ENCODE peak calls at places on chromosomes 2 and 18, in ten cellular contexts. One of them, this sample, is unnamed.
A peak's percentile ranks its signal among the peaks of the same experiment; 100 is the strongest.

GRCh38 chr18:23250893-23251656 is 115.8 kb downstream of the CABLES1 start:
- DNase-seq in prostate gland: no peak
- DNase-seq in HCT116: no peak
- DNase-seq in spleen: no peak
- DNase-seq in fibroblast of lung: peak; percentile 83
- DNase-seq in psoas muscle: no peak
- DNase-seq in CD8-positive, alpha-beta memory T cell: no peak
- DNase-seq in effector memory CD4-positive, alpha-beta T cell: no peak
- DNase-seq in heart left ventricle: peak; percentile 67
- DNase-seq in ovary: no peak
- DNase-seq in this sample: no peak

GRCh38 chr2:15677141-15677911 is 85.7 kb downstream of the DDX1 start:
- DNase-seq in ovary: peak; percentile 76
- DNase-seq in CD8-positive, alpha-beta memory T cell: no peak
- DNase-seq in prostate gland: no peak
- DNase-seq in effector memory CD4-positive, alpha-beta T cell: no peak
- DNase-seq in fibroblast of lung: no peak
- DNase-seq in psoas muscle: no peak
- DNase-seq in HCT116: no peak
- DNase-seq in spleen: no peak
- DNase-seq in heart left ventricle: no peak
- DNase-seq in this sample: no peak

GRCh38 chr2:177939211-177939610 is 133.4 kb downstream of the PDE11A start:
- DNase-seq in fibroblast of lung: no peak
- DNase-seq in prostate gland: no peak
- DNase-seq in heart left ventricle: no peak
- DNase-seq in effector memory CD4-positive, alpha-beta T cell: no peak
- DNase-seq in spleen: no peak
- DNase-seq in CD8-positive, alpha-beta memory T cell: no peak
- DNase-seq in ovary: no peak
- DNase-seq in psoas muscle: no peak
- DNase-seq in HCT116: no peak
- DNase-seq in this sample: no peak

GRCh38 chr18:3447035-3447894 is 2.7 kb upstream of the TGIF1 start:
- DNase-seq in prostate gland: no peak
- DNase-seq in fibroblast of lung: peak; percentile 79
- DNase-seq in heart left ventricle: no peak
- DNase-seq in ovary: peak; percentile 81
- DNase-seq in CD8-positive, alpha-beta memory T cell: no peak
- DNase-seq in HCT116: no peak
- DNase-seq in psoas muscle: peak; percentile 63
- DNase-seq in effector memory CD4-positive, alpha-beta T cell: no peak
- DNase-seq in spleen: peak; percentile 83
- DNase-seq in this sample: no peak

GRCh38 chr2:181430406-181431199 is 26.6 kb upstream of the ITGA4 start:
- DNase-seq in prostate gland: no peak
- DNase-seq in HCT116: no peak
- DNase-seq in CD8-positive, alpha-beta memory T cell: peak; percentile 45
- DNase-seq in effector memory CD4-positive, alpha-beta T cell: no peak
- DNase-seq in ovary: no peak
- DNase-seq in heart left ventricle: no peak
- DNase-seq in fibroblast of lung: peak; percentile 13
- DNase-seq in psoas muscle: no peak
- DNase-seq in spleen: no peak
- DNase-seq in this sample: no peak

GRCh38 chr2:8740136-8740535 is 58.3 kb downstream of the ID2 start:
- DNase-seq in prostate gland: no peak
- DNase-seq in ovary: no peak
- DNase-seq in HCT116: no peak
- DNase-seq in spleen: no peak
- DNase-seq in effector memory CD4-positive, alpha-beta T cell: no peak
- DNase-seq in heart left ventricle: no peak
- DNase-seq in CD8-positive, alpha-beta memory T cell: no peak
- DNase-seq in fibroblast of lung: no peak
- DNase-seq in psoas muscle: no peak
- DNase-seq in this sample: no peak

GRCh38 chr2:95264626-95265025 is 9.6 kb upstream of the PROM2 start:
- DNase-seq in ovary: no peak
- DNase-seq in effector memory CD4-positive, alpha-beta T cell: no peak
- DNase-seq in HCT116: no peak
- DNase-seq in spleen: no peak
- DNase-seq in heart left ventricle: no peak
- DNase-seq in psoas muscle: no peak
- DNase-seq in prostate gland: no peak
- DNase-seq in CD8-positive, alpha-beta memory T cell: no peak
- DNase-seq in fibroblast of lung: peak; percentile 33
- DNase-seq in this sample: no peak

GRCh38 chr18:49584431-49584830 is 22.6 kb downstream of the LIPG start:
- DNase-seq in psoas muscle: no peak
- DNase-seq in spleen: no peak
- DNase-seq in fibroblast of lung: no peak
- DNase-seq in ovary: no peak
- DNase-seq in CD8-positive, alpha-beta memory T cell: no peak
- DNase-seq in prostate gland: no peak
- DNase-seq in effector memory CD4-positive, alpha-beta T cell: no peak
- DNase-seq in heart left ventricle: no peak
- DNase-seq in HCT116: no peak
- DNase-seq in this sample: no peak

GRCh38 chr18:9137168-9138066 is 836 bp downstream of the ANKRD12 start:
- DNase-seq in ovary: peak; percentile 81
- DNase-seq in effector memory CD4-positive, alpha-beta T cell: peak; percentile 66
- DNase-seq in CD8-positive, alpha-beta memory T cell: peak; percentile 76
- DNase-seq in spleen: peak; percentile 94
- DNase-seq in fibroblast of lung: peak; percentile 79
- DNase-seq in prostate gland: peak; percentile 52
- DNase-seq in HCT116: peak; percentile 22
- DNase-seq in psoas muscle: peak; percentile 84
- DNase-seq in heart left ventricle: peak; percentile 85
- DNase-seq in this sample: peak; percentile 83

GRCh38 chr18:13178976-13179375 is 39.6 kb upstream of the LDLRAD4 start:
- DNase-seq in psoas muscle: no peak
- DNase-seq in spleen: no peak
- DNase-seq in ovary: no peak
- DNase-seq in prostate gland: no peak
- DNase-seq in heart left ventricle: no peak
- DNase-seq in effector memory CD4-positive, alpha-beta T cell: no peak
- DNase-seq in fibroblast of lung: no peak
- DNase-seq in HCT116: no peak
- DNase-seq in CD8-positive, alpha-beta memory T cell: no peak
- DNase-seq in this sample: peak; percentile 11

GRCh38 chr2:30950339-30950738 is 143.1 kb upstream of the CAPN13 start:
- DNase-seq in HCT116: no peak
- DNase-seq in psoas muscle: no peak
- DNase-seq in CD8-positive, alpha-beta memory T cell: no peak
- DNase-seq in heart left ventricle: no peak
- DNase-seq in spleen: no peak
- DNase-seq in prostate gland: no peak
- DNase-seq in ovary: no peak
- DNase-seq in fibroblast of lung: no peak
- DNase-seq in effector memory CD4-positive, alpha-beta T cell: no peak
- DNase-seq in this sample: no peak

GRCh38 chr2:176812376-176812775 is 400.2 kb upstream of the HNRNPA3 start:
- DNase-seq in HCT116: no peak
- DNase-seq in effector memory CD4-positive, alpha-beta T cell: no peak
- DNase-seq in fibroblast of lung: no peak
- DNase-seq in spleen: no peak
- DNase-seq in ovary: no peak
- DNase-seq in psoas muscle: no peak
- DNase-seq in CD8-positive, alpha-beta memory T cell: no peak
- DNase-seq in prostate gland: no peak
- DNase-seq in heart left ventricle: no peak
- DNase-seq in this sample: no peak

GRCh38 chr2:216006164-216006663 is 7.1 kb downstream of the MREG start:
- DNase-seq in fibroblast of lung: no peak
- DNase-seq in prostate gland: peak; percentile 49
- DNase-seq in psoas muscle: no peak
- DNase-seq in HCT116: no peak
- DNase-seq in spleen: peak; percentile 79
- DNase-seq in ovary: no peak
- DNase-seq in CD8-positive, alpha-beta memory T cell: peak; percentile 17
- DNase-seq in heart left ventricle: no peak
- DNase-seq in effector memory CD4-positive, alpha-beta T cell: peak; percentile 22
- DNase-seq in this sample: no peak

GRCh38 chr2:71681626-71682025 is 228.3 kb downstream of the DYSF start:
- DNase-seq in ovary: no peak
- DNase-seq in fibroblast of lung: no peak
- DNase-seq in spleen: no peak
- DNase-seq in effector memory CD4-positive, alpha-beta T cell: no peak
- DNase-seq in HCT116: no peak
- DNase-seq in heart left ventricle: peak; percentile 29
- DNase-seq in psoas muscle: peak; percentile 51
- DNase-seq in prostate gland: no peak
- DNase-seq in CD8-positive, alpha-beta memory T cell: no peak
- DNase-seq in this sample: no peak

GRCh38 chr2:96256611-96257113 is 9.1 kb downstream of the TMEM127 start:
- DNase-seq in ovary: no peak
- DNase-seq in spleen: no peak
- DNase-seq in heart left ventricle: no peak
- DNase-seq in HCT116: no peak
- DNase-seq in psoas muscle: no peak
- DNase-seq in effector memory CD4-positive, alpha-beta T cell: no peak
- DNase-seq in CD8-positive, alpha-beta memory T cell: no peak
- DNase-seq in fibroblast of lung: no peak
- DNase-seq in prostate gland: no peak
- DNase-seq in this sample: no peak

GRCh38 chr18:11950824-11951223 is 30.5 kb upstream of the IMPA2 start:
- DNase-seq in fibroblast of lung: no peak
- DNase-seq in HCT116: no peak
- DNase-seq in prostate gland: no peak
- DNase-seq in spleen: peak; percentile 42
- DNase-seq in CD8-positive, alpha-beta memory T cell: no peak
- DNase-seq in ovary: no peak
- DNase-seq in psoas muscle: no peak
- DNase-seq in effector memory CD4-positive, alpha-beta T cell: no peak
- DNase-seq in heart left ventricle: no peak
- DNase-seq in this sample: no peak

GRCh38 chr2:43193652-43193995 is 32.8 kb downstream of the ZFP36L2 start:
- DNase-seq in HCT116: no peak
- DNase-seq in psoas muscle: no peak
- DNase-seq in CD8-positive, alpha-beta memory T cell: no peak
- DNase-seq in effector memory CD4-positive, alpha-beta T cell: no peak
- DNase-seq in spleen: no peak
- DNase-seq in fibroblast of lung: no peak
- DNase-seq in prostate gland: no peak
- DNase-seq in ovary: no peak
- DNase-seq in heart left ventricle: no peak
- DNase-seq in this sample: no peak
- H3K4me1 ChIP-seq in HCT116: peaks cover 34% of the 10 kb centered on the region
- H3K4me1 ChIP-seq in psoas muscle: no peaks in the 10 kb centered on the region
- H3K4me1 ChIP-seq in CD8-positive, alpha-beta memory T cell: peaks cover 87% of the 10 kb centered on the region
- H3K4me1 ChIP-seq in effector memory CD4-positive, alpha-beta T cell: peaks cover 59% of the 10 kb centered on the region
- H3K4me1 ChIP-seq in spleen: peaks cover 31% of the 10 kb centered on the region
- H3K4me1 ChIP-seq in fibroblast of lung: no peaks in the 10 kb centered on the region
- H3K4me1 ChIP-seq in prostate gland: no peaks in the 10 kb centered on the region
- H3K4me1 ChIP-seq in ovary: peaks cover 2% of the 10 kb centered on the region
- H3K4me1 ChIP-seq in heart left ventricle: no peaks in the 10 kb centered on the region
- H3K4me1 ChIP-seq in this sample: peaks cover 4% of the 10 kb centered on the region

DNA sequence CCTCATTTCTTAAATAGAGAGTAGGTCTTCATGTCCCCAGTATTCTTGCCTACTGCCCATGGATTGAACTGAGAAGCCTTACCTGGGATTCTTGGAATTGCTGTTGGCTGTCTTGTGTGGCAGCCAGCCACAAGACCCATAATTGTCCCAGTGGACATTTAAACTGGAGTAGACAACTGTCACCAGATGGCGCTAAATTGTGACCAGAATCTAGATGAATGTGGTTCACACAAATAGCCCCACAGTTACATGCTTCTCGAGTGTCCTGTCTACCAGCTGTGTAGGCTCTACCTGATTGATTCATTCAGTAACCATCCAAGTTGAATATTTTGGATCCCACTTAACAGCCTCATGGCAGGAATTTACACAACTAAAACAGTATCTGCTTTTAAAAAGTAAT is 73.2 kb downstream of the MAP4K4 start:
- DNase-seq in psoas muscle: no peak
- DNase-seq in fibroblast of lung: peak; percentile 48
- DNase-seq in spleen: no peak
- DNase-seq in ovary: no peak
- DNase-seq in CD8-positive, alpha-beta memory T cell: no peak
- DNase-seq in heart left ventricle: no peak
- DNase-seq in prostate gland: no peak
- DNase-seq in effector memory CD4-positive, alpha-beta T cell: no peak
- DNase-seq in HCT116: peak; percentile 62
- DNase-seq in this sample: peak; percentile 48
- H3K4me1 ChIP-seq in psoas muscle: peaks cover 71% of the 10 kb centered on the region
- H3K4me1 ChIP-seq in fibroblast of lung: peaks cover 2% of the 10 kb centered on the region
- H3K4me1 ChIP-seq in spleen: peaks cover 33% of the 10 kb centered on the region
- H3K4me1 ChIP-seq in ovary: peaks cover 23% of the 10 kb centered on the region
- H3K4me1 ChIP-seq in CD8-positive, alpha-beta memory T cell: peaks cover 87% of the 10 kb centered on the region
- H3K4me1 ChIP-seq in heart left ventricle: peaks cover 8% of the 10 kb centered on the region
- H3K4me1 ChIP-seq in prostate gland: peaks cover 6% of the 10 kb centered on the region
- H3K4me1 ChIP-seq in effector memory CD4-positive, alpha-beta T cell: peaks cover 33% of the 10 kb centered on the region
- H3K4me1 ChIP-seq in HCT116: peaks cover 26% of the 10 kb centered on the region
- H3K4me1 ChIP-seq in this sample: peaks cover 43% of the 10 kb centered on the region

GRCh38 chr2:203886579-203887230 is 19.1 kb downstream of the CTLA4 start:
- DNase-seq in psoas muscle: no peak
- DNase-seq in heart left ventricle: no peak
- DNase-seq in fibroblast of lung: no peak
- DNase-seq in prostate gland: no peak
- DNase-seq in CD8-positive, alpha-beta memory T cell: no peak
- DNase-seq in HCT116: no peak
- DNase-seq in ovary: no peak
- DNase-seq in effector memory CD4-positive, alpha-beta T cell: no peak
- DNase-seq in spleen: no peak
- DNase-seq in this sample: no peak
- H3K4me1 ChIP-seq in psoas muscle: no peaks in the 10 kb centered on the region
- H3K4me1 ChIP-seq in heart left ventricle: no peaks in the 10 kb centered on the region
- H3K4me1 ChIP-seq in fibroblast of lung: no peaks in the 10 kb centered on the region
- H3K4me1 ChIP-seq in prostate gland: no peaks in the 10 kb centered on the region
- H3K4me1 ChIP-seq in CD8-positive, alpha-beta memory T cell: no peaks in the 10 kb centered on the region
- H3K4me1 ChIP-seq in HCT116: no peaks in the 10 kb centered on the region
- H3K4me1 ChIP-seq in ovary: no peaks in the 10 kb centered on the region
- H3K4me1 ChIP-seq in effector memory CD4-positive, alpha-beta T cell: peaks cover 4% of the 10 kb centered on the region
- H3K4me1 ChIP-seq in spleen: no peaks in the 10 kb centered on the region
- H3K4me1 ChIP-seq in this sample: no peaks in the 10 kb centered on the region

DNA sequence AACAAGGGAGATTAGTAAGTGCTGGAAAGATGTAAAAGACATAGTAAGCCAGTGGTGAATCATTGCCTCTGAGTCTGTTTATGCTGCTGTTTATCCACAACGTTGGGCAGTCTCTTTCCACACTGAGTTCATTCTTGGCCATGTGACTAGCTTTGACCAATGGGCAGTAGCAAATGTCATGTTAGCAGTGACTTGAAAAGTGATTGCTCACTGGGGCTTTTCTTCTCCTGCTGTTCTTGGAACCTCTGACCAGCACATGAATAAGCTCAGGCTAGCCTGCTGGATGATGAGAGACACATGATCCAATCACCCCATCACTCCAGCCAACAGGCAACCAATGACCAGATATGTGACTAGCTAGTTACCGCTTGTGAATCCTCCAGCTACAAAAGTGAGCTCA is 360.4 kb downstream of the SLC4A3 start:
- DNase-seq in ovary: no peak
- DNase-seq in spleen: no peak
- DNase-seq in effector memory CD4-positive, alpha-beta T cell: no peak
- DNase-seq in HCT116: no peak
- DNase-seq in psoas muscle: no peak
- DNase-seq in heart left ventricle: no peak
- DNase-seq in fibroblast of lung: peak; percentile 84
- DNase-seq in prostate gland: no peak
- DNase-seq in CD8-positive, alpha-beta memory T cell: no peak
- DNase-seq in this sample: peak; percentile 59
- H3K4me1 ChIP-seq in ovary: peaks cover 4% of the 10 kb centered on the region
- H3K4me1 ChIP-seq in spleen: no peaks in the 10 kb centered on the region
- H3K4me1 ChIP-seq in effector memory CD4-positive, alpha-beta T cell: no peaks in the 10 kb centered on the region
- H3K4me1 ChIP-seq in HCT116: no peaks in the 10 kb centered on the region
- H3K4me1 ChIP-seq in psoas muscle: no peaks in the 10 kb centered on the region
- H3K4me1 ChIP-seq in heart left ventricle: no peaks in the 10 kb centered on the region
- H3K4me1 ChIP-seq in fibroblast of lung: no peaks in the 10 kb centered on the region
- H3K4me1 ChIP-seq in prostate gland: no peaks in the 10 kb centered on the region
- H3K4me1 ChIP-seq in CD8-positive, alpha-beta memory T cell: no peaks in the 10 kb centered on the region
- H3K4me1 ChIP-seq in this sample: peaks cover 21% of the 10 kb centered on the region

GRCh38 chr2:25512707-25513106 is 160.7 kb downstream of the DTNB start:
- DNase-seq in effector memory CD4-positive, alpha-beta T cell: no peak
- DNase-seq in CD8-positive, alpha-beta memory T cell: no peak
- DNase-seq in heart left ventricle: no peak
- DNase-seq in fibroblast of lung: no peak
- DNase-seq in HCT116: no peak
- DNase-seq in spleen: no peak
- DNase-seq in ovary: no peak
- DNase-seq in prostate gland: peak; percentile 10
- DNase-seq in psoas muscle: no peak
- DNase-seq in this sample: no peak
- H3K4me1 ChIP-seq in effector memory CD4-positive, alpha-beta T cell: no peaks in the 10 kb centered on the region
- H3K4me1 ChIP-seq in CD8-positive, alpha-beta memory T cell: no peaks in the 10 kb centered on the region
- H3K4me1 ChIP-seq in heart left ventricle: no peaks in the 10 kb centered on the region
- H3K4me1 ChIP-seq in fibroblast of lung: no peaks in the 10 kb centered on the region
- H3K4me1 ChIP-seq in HCT116: peaks cover 3% of the 10 kb centered on the region
- H3K4me1 ChIP-seq in spleen: peaks cover 8% of the 10 kb centered on the region
- H3K4me1 ChIP-seq in ovary: peaks cover 2% of the 10 kb centered on the region
- H3K4me1 ChIP-seq in prostate gland: no peaks in the 10 kb centered on the region
- H3K4me1 ChIP-seq in psoas muscle: no peaks in the 10 kb centered on the region
- H3K4me1 ChIP-seq in this sample: no peaks in the 10 kb centered on the region

This sample was measured in SJSA1.